ENCODE peak calls at places on chromosomes 2 and 18, in six cellular contexts. One of them, this sample, is unnamed.

GRCh38 chr2:220569380-220569779 is 942.0 kb downstream of the SLC4A3 start:
- DNase-seq in fibroblast of mammary gland: no peak
- DNase-seq in epithelial cell of esophagus: peak; percentile 84
- DNase-seq in OCI-LY7: no peak
- DNase-seq in testis: no peak
- DNase-seq in NB4: no peak
- DNase-seq in this sample: no peak

GRCh38 chr2:98134138-98134537 is 47.2 kb downstream of the VWA3B start:
- DNase-seq in fibroblast of mammary gland: peak; percentile 76
- DNase-seq in epithelial cell of esophagus: peak; percentile 21
- DNase-seq in OCI-LY7: no peak
- DNase-seq in testis: no peak
- DNase-seq in NB4: peak; percentile 96
- DNase-seq in this sample: no peak

GRCh38 chr2:151198646-151199045 is 63.0 kb downstream of the RBM43 start:
- DNase-seq in fibroblast of mammary gland: peak; percentile 10
- DNase-seq in epithelial cell of esophagus: peak; percentile 9
- DNase-seq in OCI-LY7: no peak
- DNase-seq in testis: no peak
- DNase-seq in NB4: no peak
- DNase-seq in this sample: no peak

GRCh38 chr2:45755585-45756330 is 104.3 kb downstream of the PRKCE start:
- DNase-seq in fibroblast of mammary gland: peak; percentile 97
- DNase-seq in epithelial cell of esophagus: no peak
- DNase-seq in OCI-LY7: no peak
- DNase-seq in testis: no peak
- DNase-seq in NB4: no peak
- DNase-seq in this sample: peak; percentile 97

GRCh38 chr2:25851740-25852503 is 26.4 kb downstream of the ASXL2 start:
- DNase-seq in fibroblast of mammary gland: peak; percentile 87
- DNase-seq in epithelial cell of esophagus: peak; percentile 75
- DNase-seq in OCI-LY7: peak; percentile 78
- DNase-seq in testis: no peak
- DNase-seq in NB4: peak; percentile 89
- DNase-seq in this sample: peak; percentile 82

GRCh38 chr2:9638532-9638931 is 7.7 kb upstream of the YWHAQ start:
- DNase-seq in fibroblast of mammary gland: peak; percentile 96
- DNase-seq in epithelial cell of esophagus: peak; percentile 75
- DNase-seq in OCI-LY7: no peak
- DNase-seq in testis: peak; percentile 86
- DNase-seq in NB4: no peak
- DNase-seq in this sample: peak; percentile 90

GRCh38 chr2:222033541-222033940 is 265.3 kb downstream of the PAX3 start:
- DNase-seq in fibroblast of mammary gland: peak; percentile 42
- DNase-seq in epithelial cell of esophagus: peak; percentile 83
- DNase-seq in OCI-LY7: no peak
- DNase-seq in testis: no peak
- DNase-seq in NB4: no peak
- DNase-seq in this sample: no peak

GRCh38 chr2:137724879-137725278 is 239.4 kb upstream of the HNMT start:
- DNase-seq in fibroblast of mammary gland: no peak
- DNase-seq in epithelial cell of esophagus: no peak
- DNase-seq in OCI-LY7: no peak
- DNase-seq in testis: no peak
- DNase-seq in NB4: no peak
- DNase-seq in this sample: no peak

GRCh38 chr2:71884303-71885042 is 263.2 kb downstream of the CYP26B1 start:
- DNase-seq in fibroblast of mammary gland: peak; percentile 92
- DNase-seq in epithelial cell of esophagus: peak; percentile 84
- DNase-seq in OCI-LY7: no peak
- DNase-seq in testis: peak; percentile 42
- DNase-seq in NB4: peak; percentile 50
- DNase-seq in this sample: peak; percentile 59

GRCh38 chr2:14909795-14910194 is 277.3 kb downstream of the LRATD1 start:
- DNase-seq in fibroblast of mammary gland: peak; percentile 35
- DNase-seq in epithelial cell of esophagus: no peak
- DNase-seq in OCI-LY7: no peak
- DNase-seq in testis: no peak
- DNase-seq in NB4: no peak
- DNase-seq in this sample: no peak

GRCh38 chr2:214497489-214497888 is 86.6 kb downstream of the VWC2L start:
- DNase-seq in fibroblast of mammary gland: peak; percentile 39
- DNase-seq in epithelial cell of esophagus: no peak
- DNase-seq in OCI-LY7: no peak
- DNase-seq in testis: no peak
- DNase-seq in NB4: no peak
- DNase-seq in this sample: no peak

GRCh38 chr2:240324312-240325005 is 111.0 kb upstream of the GPC1 start:
- DNase-seq in fibroblast of mammary gland: no peak
- DNase-seq in epithelial cell of esophagus: peak; percentile 54
- DNase-seq in OCI-LY7: no peak
- DNase-seq in testis: no peak
- DNase-seq in NB4: no peak
- DNase-seq in this sample: no peak

GRCh38 chr2:221895366-221896121 is 323.4 kb upstream of the EPHA4 start:
- DNase-seq in fibroblast of mammary gland: peak; percentile 51
- DNase-seq in epithelial cell of esophagus: no peak
- DNase-seq in OCI-LY7: no peak
- DNase-seq in testis: no peak
- DNase-seq in NB4: no peak
- DNase-seq in this sample: no peak

GRCh38 chr2:241559489-241560180 is 1.1 kb downstream of the BOK start:
- DNase-seq in fibroblast of mammary gland: peak; percentile 39
- DNase-seq in epithelial cell of esophagus: peak; percentile 76
- DNase-seq in OCI-LY7: no peak
- DNase-seq in testis: peak; percentile 54
- DNase-seq in NB4: no peak
- DNase-seq in this sample: no peak

GRCh38 chr2:227221120-227221519 is 56.7 kb downstream of the COL4A3 start:
- DNase-seq in fibroblast of mammary gland: no peak
- DNase-seq in epithelial cell of esophagus: no peak
- DNase-seq in OCI-LY7: no peak
- DNase-seq in testis: no peak
- DNase-seq in NB4: no peak
- DNase-seq in this sample: no peak

GRCh38 chr2:168751104-168751768 is 51.2 kb upstream of the NOSTRIN start:
- DNase-seq in fibroblast of mammary gland: no peak
- DNase-seq in epithelial cell of esophagus: no peak
- DNase-seq in OCI-LY7: no peak
- DNase-seq in testis: no peak
- DNase-seq in NB4: no peak
- DNase-seq in this sample: no peak

GRCh38 chr2:206438196-206438727 is 5.1 kb upstream of the ADAM23 start:
- DNase-seq in fibroblast of mammary gland: peak; percentile 39
- DNase-seq in epithelial cell of esophagus: no peak
- DNase-seq in OCI-LY7: no peak
- DNase-seq in testis: no peak
- DNase-seq in NB4: no peak
- DNase-seq in this sample: no peak

GRCh38 chr2:206353685-206354084 is 79.2 kb downstream of the ZDBF2 start:
- DNase-seq in fibroblast of mammary gland: peak; percentile 17
- DNase-seq in epithelial cell of esophagus: no peak
- DNase-seq in OCI-LY7: peak; percentile 11
- DNase-seq in testis: no peak
- DNase-seq in NB4: peak; percentile 19
- DNase-seq in this sample: no peak

GRCh38 chr2:235659767-235660322 is 166.0 kb downstream of the AGAP1 start:
- DNase-seq in fibroblast of mammary gland: peak; percentile 88
- DNase-seq in epithelial cell of esophagus: no peak
- DNase-seq in OCI-LY7: no peak
- DNase-seq in testis: no peak
- DNase-seq in NB4: peak; percentile 19
- DNase-seq in this sample: peak; percentile 87

GRCh38 chr2:172307800-172308199 is 119.6 kb upstream of the ITGA6 start:
- DNase-seq in fibroblast of mammary gland: no peak
- DNase-seq in epithelial cell of esophagus: peak; percentile 46
- DNase-seq in OCI-LY7: no peak
- DNase-seq in testis: peak; percentile 27
- DNase-seq in NB4: no peak
- DNase-seq in this sample: no peak

GRCh38 chr2:4745596-4745995 is 946.6 kb upstream of the SOX11 start:
- DNase-seq in fibroblast of mammary gland: no peak
- DNase-seq in epithelial cell of esophagus: peak; percentile 23
- DNase-seq in OCI-LY7: no peak
- DNase-seq in testis: no peak
- DNase-seq in NB4: no peak
- DNase-seq in this sample: no peak

GRCh38 chr2:158786897-158787296 is 8.2 kb upstream of the DAPL1 start:
- DNase-seq in fibroblast of mammary gland: no peak
- DNase-seq in epithelial cell of esophagus: no peak
- DNase-seq in OCI-LY7: no peak
- DNase-seq in testis: no peak
- DNase-seq in NB4: no peak
- DNase-seq in this sample: no peak

GRCh38 chr2:237296756-237297155 is 117.2 kb downstream of the COL6A3 start:
- DNase-seq in fibroblast of mammary gland: peak; percentile 84
- DNase-seq in epithelial cell of esophagus: no peak
- DNase-seq in OCI-LY7: no peak
- DNase-seq in testis: no peak
- DNase-seq in NB4: no peak
- DNase-seq in this sample: peak; percentile 66

GRCh38 chr2:33018271-33018670 is 71.5 kb downstream of the LTBP1 start:
- DNase-seq in fibroblast of mammary gland: peak; percentile 16
- DNase-seq in epithelial cell of esophagus: no peak
- DNase-seq in OCI-LY7: peak; percentile 24
- DNase-seq in testis: no peak
- DNase-seq in NB4: no peak
- DNase-seq in this sample: no peak

GRCh38 chr2:218516614-218517013 is 51.5 kb downstream of the USP37 start:
- DNase-seq in fibroblast of mammary gland: peak; percentile 17
- DNase-seq in epithelial cell of esophagus: peak; percentile 46
- DNase-seq in OCI-LY7: peak; percentile 27
- DNase-seq in testis: no peak
- DNase-seq in NB4: peak; percentile 57
- DNase-seq in this sample: no peak

GRCh38 chr2:64296150-64296500 is 151.9 kb upstream of the PELI1 start:
- DNase-seq in fibroblast of mammary gland: no peak
- DNase-seq in epithelial cell of esophagus: no peak
- DNase-seq in OCI-LY7: no peak
- DNase-seq in testis: peak; percentile 41
- DNase-seq in NB4: no peak
- DNase-seq in this sample: no peak

GRCh38 chr18:66280470-66280869 is 323.4 kb downstream of the CDH19 start:
- DNase-seq in fibroblast of mammary gland: no peak
- DNase-seq in epithelial cell of esophagus: no peak
- DNase-seq in OCI-LY7: no peak
- DNase-seq in testis: no peak
- DNase-seq in NB4: no peak
- DNase-seq in this sample: no peak

GRCh38 chr2:3780477-3781402 is 77.4 kb downstream of the DCDC2C start:
- DNase-seq in fibroblast of mammary gland: peak; percentile 56
- DNase-seq in epithelial cell of esophagus: peak; percentile 21
- DNase-seq in OCI-LY7: peak; percentile 68
- DNase-seq in testis: peak; percentile 77
- DNase-seq in NB4: peak; percentile 79
- DNase-seq in this sample: no peak

GRCh38 chr2:240509667-240510512 is 47.9 kb downstream of the ANKMY1 start:
- DNase-seq in fibroblast of mammary gland: no peak
- DNase-seq in epithelial cell of esophagus: no peak
- DNase-seq in OCI-LY7: no peak
- DNase-seq in testis: no peak
- DNase-seq in NB4: no peak
- DNase-seq in this sample: no peak

DNA sequence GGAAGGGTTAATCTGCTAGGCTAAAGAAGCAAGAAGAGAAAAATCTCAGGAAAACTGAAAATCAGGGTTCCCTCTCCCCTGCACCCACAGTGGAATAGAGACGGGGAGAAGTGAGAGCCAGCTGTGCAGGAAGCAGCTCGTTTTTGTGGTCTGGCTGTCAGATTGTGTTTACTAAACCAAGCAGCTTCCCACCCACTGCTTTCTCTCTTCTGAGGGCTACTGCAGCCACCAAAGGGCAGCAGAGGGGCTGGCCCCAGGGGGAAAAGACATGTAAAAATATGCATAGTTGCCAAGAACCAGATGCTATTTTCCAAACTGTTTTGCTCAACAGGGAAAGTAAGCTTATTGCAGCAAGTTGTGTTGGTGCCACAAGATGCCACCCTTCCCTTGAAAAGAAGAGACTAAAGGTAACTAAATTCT is 72.6 kb upstream of the THUMPD2 start:
- DNase-seq in fibroblast of mammary gland: peak; percentile 50
- DNase-seq in epithelial cell of esophagus: no peak
- DNase-seq in OCI-LY7: peak; percentile 87
- DNase-seq in testis: no peak
- DNase-seq in NB4: peak; percentile 67
- DNase-seq in this sample: peak; percentile 32
- TF ChIP-seq CTCF in fibroblast of mammary gland: peak; percentile 24
- TF ChIP-seq CTCF in epithelial cell of esophagus: peak; percentile 27
- TF ChIP-seq CTCF in OCI-LY7: peak; percentile 67
- TF ChIP-seq CTCF in testis: no peak
- TF ChIP-seq CTCF in NB4: no peak
- TF ChIP-seq CTCF in this sample: peak; percentile 55

GRCh38 chr2:12032421-12032820 is 286.0 kb downstream of the LPIN1 start:
- DNase-seq in fibroblast of mammary gland: no peak
- DNase-seq in epithelial cell of esophagus: no peak
- DNase-seq in OCI-LY7: peak; percentile 97
- DNase-seq in testis: no peak
- DNase-seq in NB4: peak; percentile 20
- DNase-seq in this sample: no peak
- TF ChIP-seq CTCF in fibroblast of mammary gland: no peak
- TF ChIP-seq CTCF in epithelial cell of esophagus: peak; percentile 12
- TF ChIP-seq CTCF in OCI-LY7: peak; percentile 81
- TF ChIP-seq CTCF in testis: no peak
- TF ChIP-seq CTCF in NB4: no peak
- TF ChIP-seq CTCF in this sample: peak; percentile 10

GRCh38 chr2:174573621-174574081 is 24.0 kb downstream of the WIPF1 start:
- DNase-seq in fibroblast of mammary gland: no peak
- DNase-seq in epithelial cell of esophagus: peak; percentile 60
- DNase-seq in OCI-LY7: no peak
- DNase-seq in testis: no peak
- DNase-seq in NB4: peak; percentile 84
- DNase-seq in this sample: no peak
- TF ChIP-seq CTCF in fibroblast of mammary gland: no peak
- TF ChIP-seq CTCF in epithelial cell of esophagus: peak; percentile 23
- TF ChIP-seq CTCF in OCI-LY7: no peak
- TF ChIP-seq CTCF in testis: no peak
- TF ChIP-seq CTCF in NB4: peak; percentile 1
- TF ChIP-seq CTCF in this sample: no peak

DNA sequence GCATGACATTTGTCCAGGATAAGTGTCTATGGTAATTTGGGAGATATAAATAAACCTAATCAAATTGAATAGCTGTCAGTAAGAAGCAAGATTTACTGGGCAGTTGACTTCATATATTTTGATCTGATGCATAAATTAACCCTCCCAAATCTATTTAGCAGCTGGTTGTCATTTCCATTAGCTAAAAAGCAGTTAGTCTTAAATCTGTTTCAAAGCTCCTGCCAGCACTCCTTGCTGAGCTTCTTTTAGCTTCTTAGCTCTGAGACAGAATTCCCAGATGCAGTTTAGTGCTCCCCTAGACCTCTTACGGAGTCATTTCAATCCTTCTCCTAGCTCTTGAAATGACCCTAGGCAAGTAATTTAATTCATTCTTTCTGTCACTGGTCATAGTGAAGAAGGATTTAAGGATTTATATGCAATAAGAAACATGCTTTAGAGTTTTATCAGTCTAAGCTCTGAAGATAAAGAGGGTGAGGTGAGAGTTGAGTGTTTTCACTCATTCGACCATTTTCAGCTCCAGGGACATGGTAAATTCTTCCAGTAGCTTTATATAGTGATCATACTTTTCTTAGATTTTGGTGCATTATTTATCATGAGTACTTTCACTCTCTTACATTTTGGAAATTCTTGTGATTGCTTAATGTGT is 98.9 kb downstream of the PHLPP1 start:
- DNase-seq in fibroblast of mammary gland: no peak
- DNase-seq in epithelial cell of esophagus: no peak
- DNase-seq in OCI-LY7: no peak
- DNase-seq in testis: no peak
- DNase-seq in NB4: no peak
- DNase-seq in this sample: no peak
- TF ChIP-seq CTCF in fibroblast of mammary gland: no peak
- TF ChIP-seq CTCF in epithelial cell of esophagus: no peak
- TF ChIP-seq CTCF in OCI-LY7: no peak
- TF ChIP-seq CTCF in testis: no peak
- TF ChIP-seq CTCF in NB4: no peak
- TF ChIP-seq CTCF in this sample: no peak

This sample was measured in HFFc6.